ENCODE peak calls at places on chromosomes 12 and 14, in eight cellular contexts. X, S, P, V, T, F, Q and Z are unnamed samples.

GRCh38 chr14:75697371-75697770 is 36.3 kb downstream of the TTLL5 start:
- DNase-seq in X (no peak), S (no peak), F (no peak), V (no peak), T (no peak), Q (no peak), P (no peak), Z (no peak)

GRCh38 chr12:13198921-13199320 is 2.4 kb downstream of the EMP1 start:
- DNase-seq in P (no peak), Q (no peak), V (no peak), F (no peak), X (no peak), T (no peak), S (no peak), Z (no peak)

GRCh38 chr12:65511134-65511912 is 232.8 kb downstream of the MSRB3 start:
- DNase-seq in T (peak), P (no peak), S (peak), X (no peak), V (no peak), Q (no peak), F (no peak), Z (no peak)

GRCh38 chr12:13230500-13230899 is 34.0 kb downstream of the EMP1 start:
- DNase-seq in F (no peak), T (no peak), V (peak), X (no peak), P (no peak), S (no peak), Q (no peak), Z (no peak)

GRCh38 chr12:126233625-126234024 is 1168.4 kb downstream of the AACS start:
- DNase-seq in F (no peak), V (no peak), X (no peak), S (no peak), Q (no peak), P (no peak), T (peak), Z (no peak)

GRCh38 chr12:122106891-122107660 is 28.5 kb downstream of the MLXIP start:
- DNase-seq in P (no peak), X (no peak), Q (no peak), V (no peak), S (no peak), T (no peak), F (no peak), Z (no peak)

GRCh38 chr14:50425816-50426215 is 29.1 kb upstream of the CDKL1 start:
- DNase-seq in P (peak), F (no peak), X (no peak), T (no peak), V (no peak), S (no peak), Q (peak), Z (no peak)

GRCh38 chr14:23056956-23057756 is at the start of gene CDH24:
- DNase-seq in T (peak), S (no peak), Q (no peak), P (no peak), F (peak), X (peak), V (no peak), Z (peak)

GRCh38 chr12:123113038-123113437 is 37.9 kb downstream of the PITPNM2 start:
- DNase-seq in F (no peak), P (no peak), Q (no peak), X (no peak), V (no peak), T (no peak), S (no peak), Z (no peak)

GRCh38 chr14:56118611-56119181 is 485 bp downstream of the PELI2 start:
- DNase-seq in Q (no peak), X (peak), V (no peak), S (peak), T (no peak), P (no peak), F (peak), Z (peak)

GRCh38 chr12:50102186-50102585 is 1.6 kb upstream of the GPD1 start:
- DNase-seq in V (no peak), S (peak), T (no peak), F (no peak), P (no peak), Q (no peak), X (no peak), Z (no peak)

GRCh38 chr12:92478692-92479091 is 224.1 kb upstream of the PLEKHG7 start:
- DNase-seq in X (no peak), F (no peak), S (no peak), Q (no peak), V (no peak), P (no peak), T (no peak), Z (no peak)

GRCh38 chr12:116878567-116879508 is 2.4 kb downstream of the HRK start:
- DNase-seq in X (no peak), P (no peak), F (no peak), T (no peak), V (no peak), Q (no peak), S (no peak), Z (no peak)

GRCh38 chr14:94677239-94677612 is 65.0 kb downstream of the SERPINA3 start:
- DNase-seq in Q (no peak), S (no peak), X (no peak), F (no peak), T (no peak), P (no peak), V (no peak), Z (no peak)

GRCh38 chr12:122182887-122183587 is at the start of gene LRRC43:
- DNase-seq in X (no peak), V (no peak), S (no peak), T (no peak), P (no peak), F (no peak), Q (no peak), Z (no peak)

GRCh38 chr12:113130457-113131135 is 5.0 kb downstream of the RASAL1 start:
- DNase-seq in T (no peak), S (peak), F (no peak), Q (no peak), V (no peak), P (no peak), X (no peak), Z (no peak)

GRCh38 chr14:104187121-104187889 is 48.9 kb downstream of the KIF26A start:
- DNase-seq in S (no peak), V (no peak), X (no peak), P (no peak), Q (no peak), F (no peak), T (no peak), Z (no peak)

GRCh38 chr12:72491399-72491798 is 219.2 kb downstream of the TRHDE start:
- DNase-seq in S (no peak), V (no peak), T (no peak), Q (no peak), F (no peak), X (no peak), P (peak), Z (no peak)

GRCh38 chr14:75393794-75394193 is 34.0 kb upstream of the JDP2 start:
- DNase-seq in X (no peak), Q (no peak), S (no peak), F (no peak), P (no peak), V (no peak), T (no peak), Z (no peak)

GRCh38 chr12:4830568-4830967 is 79.1 kb upstream of the KCNA1 start:
- DNase-seq in V (no peak), F (no peak), X (no peak), S (no peak), Q (no peak), P (no peak), T (no peak), Z (no peak)

GRCh38 chr12:64730585-64730964 is 28.6 kb downstream of the GNS start:
- DNase-seq in V (no peak), F (no peak), T (no peak), S (no peak), P (no peak), Q (no peak), X (no peak), Z (no peak)

GRCh38 chr12:85057370-85057963 is 21.3 kb downstream of the LRRIQ1 start:
- DNase-seq in X (no peak), S (no peak), Q (no peak), P (peak), T (peak), V (peak), F (no peak), Z (peak)

GRCh38 chr12:32920506-32921085 is 24.0 kb upstream of the PKP2 start:
- DNase-seq in X (no peak), T (peak), V (no peak), F (no peak), S (no peak), Q (peak), P (no peak), Z (no peak)

GRCh38 chr12:53965251-53966069 is 7.5 kb upstream of the HOXC11 start:
- DNase-seq in P (no peak), V (no peak), Q (no peak), T (no peak), S (no peak), X (no peak), F (no peak), Z (no peak)

GRCh38 chr14:98269533-98269932 is 1002.5 kb downstream of the BCL11B start:
- DNase-seq in X (no peak), Q (no peak), T (no peak), S (no peak), P (no peak), F (no peak), V (no peak), Z (no peak)

GRCh38 chr14:68688872-68689371 is 103.9 kb downstream of the ZFP36L1 start:
- DNase-seq in P (no peak), V (peak), Q (no peak), T (peak), X (no peak), F (no peak), S (no peak), Z (no peak)

GRCh38 chr14:91363776-91364523 is 53.7 kb downstream of the CCDC88C start:
- DNase-seq in S (no peak), T (no peak), F (no peak), Q (no peak), X (no peak), V (no peak), P (no peak), Z (no peak)

GRCh38 chr14:103282932-103283331 is 51.1 kb upstream of the EIF5 start:
- DNase-seq in Q (no peak), V (no peak), T (no peak), P (no peak), X (no peak), F (no peak), S (no peak), Z (no peak)

GRCh38 chr12:68159681-68160304 is at the start of gene IFNG:
- DNase-seq in P (no peak), V (no peak), F (peak), Q (no peak), S (no peak), X (no peak), T (no peak), Z (no peak)

GRCh38 chr12:27338473-27338872 is 5.8 kb downstream of the BMAL2 start:
- DNase-seq in F (no peak), Q (no peak), X (no peak), S (no peak), T (no peak), V (no peak), P (no peak), Z (no peak)

GRCh38 chr12:47943492-47944359 is 19.7 kb upstream of the TMEM106C start:
- DNase-seq in S (no peak), P (no peak), V (no peak), T (no peak), X (no peak), F (no peak), Q (no peak), Z (no peak)

GRCh38 chr14:75229923-75230792 is 48.5 kb upstream of the FOS start:
- DNase-seq in Q (no peak), P (no peak), T (peak), X (peak), S (no peak), F (peak), V (no peak), Z (peak)

GRCh38 chr12:100154472-100155247 is 12.0 kb upstream of the BLTP3B start:
- DNase-seq in T (peak), X (peak), S (peak), F (peak), Q (no peak), P (no peak), V (peak), Z (peak)

GRCh38 chr12:43267782-43268181 is 284.2 kb downstream of the ADAMTS20 start:
- DNase-seq in Q (no peak), V (no peak), X (no peak), F (no peak), S (no peak), P (no peak), T (no peak), Z (no peak)

GRCh38 chr12:30862486-30862885 is 64.1 kb upstream of the TSPAN11 start:
- DNase-seq in P (no peak), Q (no peak), F (no peak), T (peak), S (no peak), X (no peak), V (no peak), Z (no peak)

GRCh38 chr14:34930591-34931069 is 52.2 kb upstream of the SRP54 start:
- DNase-seq in X (no peak), T (no peak), Q (no peak), S (no peak), P (no peak), F (no peak), V (no peak), Z (peak)